ENCODE peak calls at places on chromosome 22, in six cellular contexts. P is HCT116, E is GM12878, A is SK-N-SH, X is HepG2, U is K562. D is an unnamed sample.

GRCh38 chr22:41939981-41940852 is 6.7 kb downstream of the CENPM start:
- DNase-seq in A (no peak), P (no peak), X (no peak), U (peak; percentile 33), E (peak; percentile 98), D (no peak)

GRCh38 chr22:41933411-41934177 is 7.0 kb upstream of the TNFRSF13C start:
- DNase-seq in U (no peak), E (no peak), X (no peak), P (no peak), A (no peak), D (no peak)

GRCh38 chr22:45819305-45819704 is 147.7 kb downstream of the ATXN10 start:
- DNase-seq in X (no peak), A (no peak), U (no peak), E (no peak), P (no peak), D (no peak)

GRCh38 chr22:37777122-37777687 is 30.5 kb upstream of the GCAT start:
- DNase-seq in A (no peak), P (peak; percentile 84), E (peak; percentile 74), U (no peak), X (peak; percentile 21), D (no peak)

GRCh38 chr22:44357962-44358553 is 45.3 kb upstream of the SHISAL1 start:
- DNase-seq in P (no peak), U (no peak), E (no peak), X (no peak), A (no peak), D (no peak)

GRCh38 chr22:21796863-21797262 is 61.3 kb upstream of the YPEL1 start:
- DNase-seq in E (no peak), U (peak; percentile 38), P (no peak), X (no peak), A (no peak), D (no peak)

GRCh38 chr22:36439481-36440271 is 41.8 kb downstream of the TXN2 start:
- DNase-seq in E (no peak), U (peak; percentile 62), P (no peak), X (peak; percentile 53), A (peak; percentile 51), D (no peak)

GRCh38 chr22:47011131-47011854 is 248.8 kb downstream of the TBC1D22A start:
- DNase-seq in A (no peak), P (no peak), E (no peak), X (no peak), U (no peak), D (no peak)

GRCh38 chr22:20442485-20443284 is 5.1 kb upstream of the SCARF2 start:
- DNase-seq in A (no peak), E (no peak), P (no peak), X (no peak), U (no peak), D (no peak)
- H3K27ac ChIP-seq in A (no peak overlapping the region), E (no peak overlapping the region), P (no peak overlapping the region), X (no peak overlapping the region), U (no peak overlapping the region), D (no peak overlapping the region)

DNA sequence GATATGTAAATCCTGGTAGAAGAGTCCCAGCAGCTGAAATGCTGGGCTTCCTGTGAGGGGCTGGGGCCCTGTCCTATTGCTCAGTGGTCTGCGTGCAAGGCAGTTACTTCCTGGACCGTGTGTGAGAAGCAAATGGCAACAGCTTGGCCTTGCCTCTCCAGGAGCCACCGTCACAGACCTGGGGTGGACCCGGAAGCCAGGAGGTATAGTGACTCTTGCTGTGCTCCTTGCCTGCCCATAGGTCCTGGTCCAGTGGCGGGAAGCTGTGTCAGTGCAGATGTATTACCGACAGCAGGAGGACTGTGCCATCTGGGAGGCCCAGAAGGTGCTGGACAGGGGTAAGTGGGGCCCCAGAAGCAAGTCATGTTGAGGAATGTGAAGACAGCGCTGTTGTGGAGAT is 54.3 kb downstream of the PISD start:
- DNase-seq in P (no peak), U (no peak), E (no peak), A (no peak), X (no peak), D (no peak)
- TF ChIP-seq REST in P (no peak), U (no peak), E (no peak), A (no peak), X (no peak), D (no peak)

DNA sequence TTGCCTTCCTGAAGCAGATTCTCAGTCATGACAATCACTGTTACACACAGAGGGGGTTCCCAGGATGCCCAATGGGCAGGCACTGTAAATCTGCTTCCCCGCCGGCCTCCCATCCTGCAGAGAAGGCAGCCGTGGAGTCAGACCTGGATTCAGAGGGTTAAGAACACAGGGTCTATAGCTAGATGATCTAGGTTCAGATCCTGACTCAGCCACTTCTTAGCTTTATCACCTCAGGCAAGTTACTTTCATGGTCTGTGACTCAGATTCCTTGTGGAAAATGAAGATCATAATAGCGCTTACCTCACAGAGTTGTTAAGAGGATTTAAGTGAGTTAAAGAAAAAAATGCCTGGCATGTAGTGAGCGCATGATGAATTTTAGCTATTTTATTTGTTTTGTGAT is 95.9 kb downstream of the TIMP3 start:
- DNase-seq in E (no peak), X (no peak), P (no peak), U (no peak), A (no peak), D (no peak)
- TF ChIP-seq SIN3A in E (no peak), X (no peak), P (no peak), U (no peak), A (no peak), D (no peak)

GRCh38 chr22:30249049-30250038 is 2.8 kb upstream of the LIF start:
- DNase-seq in E (no peak), A (no peak), U (peak; percentile 61), X (peak; percentile 40), P (no peak), D (no peak)
- H3K27ac ChIP-seq in E (no peak overlapping the region), A (no peak overlapping the region), U (no peak overlapping the region), X (no peak overlapping the region), P (peak overlapping the region; percentile 85), D (peak overlapping the region; percentile 95)

D was measured in Panc1.